ENCODE peak calls at places on chromosome 18, in ten cellular contexts. One of them, this sample, is unnamed.
A peak's percentile ranks its signal among the peaks of the same experiment; 100 is the strongest.

GRCh38 chr18:55343396-55344073 is 244.5 kb downstream of the TCF4 start:
- DNase-seq in stimulated activated naive CD8-positive, alpha-beta T cell treated with anti-CD3 and anti-CD28 coated beads, Interleukin-15, amount 100 ng/mL, for 72 hours: no peak
- DNase-seq in GM10248: no peak
- DNase-seq in GF-D8: peak; percentile 17
- DNase-seq in cardiac muscle cell: peak; percentile 54
- DNase-seq in cardiac septum: no peak
- DNase-seq in IMR-90: peak; percentile 64
- DNase-seq in DMS 273 treated with DMSO at 0.1 percent for 48 hours: no peak
- DNase-seq in foreskin fibroblast: peak; percentile 50
- DNase-seq in OCI-LY7: peak; percentile 26
- DNase-seq in this sample: no peak

GRCh38 chr18:79515944-79516351 is 120.2 kb downstream of the NFATC1 start:
- DNase-seq in GM10248: no peak
- DNase-seq in cardiac muscle cell: peak; percentile 31
- DNase-seq in OCI-LY7: peak; percentile 53
- DNase-seq in IMR-90: no peak
- DNase-seq in DMS 273 treated with DMSO at 0.1 percent for 48 hours: no peak
- DNase-seq in cardiac septum: peak; percentile 33
- DNase-seq in GF-D8: no peak
- DNase-seq in foreskin fibroblast: no peak
- DNase-seq in stimulated activated naive CD8-positive, alpha-beta T cell treated with anti-CD3 and anti-CD28 coated beads, Interleukin-15, amount 100 ng/mL, for 72 hours: no peak
- DNase-seq in this sample: no peak

GRCh38 chr18:79681484-79682387 is 2.1 kb downstream of the CTDP1 start:
- DNase-seq in OCI-LY7: no peak
- DNase-seq in GM10248: no peak
- DNase-seq in DMS 273 treated with DMSO at 0.1 percent for 48 hours: no peak
- DNase-seq in cardiac muscle cell: no peak
- DNase-seq in GF-D8: peak; percentile 63
- DNase-seq in foreskin fibroblast: no peak
- DNase-seq in cardiac septum: no peak
- DNase-seq in IMR-90: no peak
- DNase-seq in stimulated activated naive CD8-positive, alpha-beta T cell treated with anti-CD3 and anti-CD28 coated beads, Interleukin-15, amount 100 ng/mL, for 72 hours: peak; percentile 52
- DNase-seq in this sample: no peak

GRCh38 chr18:9612215-9612830 is 2.0 kb downstream of the PPP4R1 start:
- DNase-seq in cardiac muscle cell: peak; percentile 58
- DNase-seq in cardiac septum: no peak
- DNase-seq in GM10248: peak; percentile 39
- DNase-seq in GF-D8: peak; percentile 55
- DNase-seq in foreskin fibroblast: peak; percentile 68
- DNase-seq in IMR-90: peak; percentile 58
- DNase-seq in OCI-LY7: peak; percentile 72
- DNase-seq in stimulated activated naive CD8-positive, alpha-beta T cell treated with anti-CD3 and anti-CD28 coated beads, Interleukin-15, amount 100 ng/mL, for 72 hours: peak; percentile 23
- DNase-seq in DMS 273 treated with DMSO at 0.1 percent for 48 hours: peak; percentile 60
- DNase-seq in this sample: peak; percentile 65

GRCh38 chr18:8960740-8961657 is 141.5 kb upstream of the NDUFV2 start:
- DNase-seq in GF-D8: no peak
- DNase-seq in foreskin fibroblast: peak; percentile 88
- DNase-seq in IMR-90: peak; percentile 86
- DNase-seq in cardiac septum: no peak
- DNase-seq in stimulated activated naive CD8-positive, alpha-beta T cell treated with anti-CD3 and anti-CD28 coated beads, Interleukin-15, amount 100 ng/mL, for 72 hours: no peak
- DNase-seq in DMS 273 treated with DMSO at 0.1 percent for 48 hours: no peak
- DNase-seq in OCI-LY7: no peak
- DNase-seq in cardiac muscle cell: peak; percentile 53
- DNase-seq in GM10248: no peak
- DNase-seq in this sample: no peak

GRCh38 chr18:10437837-10438236 is 16.6 kb upstream of the APCDD1 start:
- DNase-seq in DMS 273 treated with DMSO at 0.1 percent for 48 hours: no peak
- DNase-seq in GM10248: no peak
- DNase-seq in cardiac septum: no peak
- DNase-seq in IMR-90: no peak
- DNase-seq in cardiac muscle cell: no peak
- DNase-seq in stimulated activated naive CD8-positive, alpha-beta T cell treated with anti-CD3 and anti-CD28 coated beads, Interleukin-15, amount 100 ng/mL, for 72 hours: no peak
- DNase-seq in GF-D8: no peak
- DNase-seq in OCI-LY7: no peak
- DNase-seq in foreskin fibroblast: no peak
- DNase-seq in this sample: peak; percentile 2

GRCh38 chr18:30280861-30281470 is 761.6 kb downstream of the DSC3 start:
- DNase-seq in GM10248: no peak
- DNase-seq in GF-D8: no peak
- DNase-seq in OCI-LY7: peak; percentile 23
- DNase-seq in cardiac muscle cell: peak; percentile 78
- DNase-seq in stimulated activated naive CD8-positive, alpha-beta T cell treated with anti-CD3 and anti-CD28 coated beads, Interleukin-15, amount 100 ng/mL, for 72 hours: no peak
- DNase-seq in foreskin fibroblast: peak; percentile 29
- DNase-seq in cardiac septum: no peak
- DNase-seq in DMS 273 treated with DMSO at 0.1 percent for 48 hours: no peak
- DNase-seq in IMR-90: peak; percentile 59
- DNase-seq in this sample: peak; percentile 32

GRCh38 chr18:76903386-76903785 is 81.0 kb downstream of the ZNF236 start:
- DNase-seq in GF-D8: no peak
- DNase-seq in DMS 273 treated with DMSO at 0.1 percent for 48 hours: no peak
- DNase-seq in stimulated activated naive CD8-positive, alpha-beta T cell treated with anti-CD3 and anti-CD28 coated beads, Interleukin-15, amount 100 ng/mL, for 72 hours: no peak
- DNase-seq in foreskin fibroblast: no peak
- DNase-seq in GM10248: no peak
- DNase-seq in cardiac muscle cell: peak; percentile 7
- DNase-seq in IMR-90: no peak
- DNase-seq in cardiac septum: no peak
- DNase-seq in OCI-LY7: no peak
- DNase-seq in this sample: no peak

GRCh38 chr18:40258298-40258697 is 1696.7 kb upstream of the PIK3C3 start:
- DNase-seq in GM10248: no peak
- DNase-seq in cardiac muscle cell: no peak
- DNase-seq in stimulated activated naive CD8-positive, alpha-beta T cell treated with anti-CD3 and anti-CD28 coated beads, Interleukin-15, amount 100 ng/mL, for 72 hours: no peak
- DNase-seq in cardiac septum: no peak
- DNase-seq in OCI-LY7: no peak
- DNase-seq in IMR-90: peak; percentile 40
- DNase-seq in DMS 273 treated with DMSO at 0.1 percent for 48 hours: no peak
- DNase-seq in foreskin fibroblast: peak; percentile 23
- DNase-seq in GF-D8: no peak
- DNase-seq in this sample: no peak

GRCh38 chr18:48292787-48293409 is 116.3 kb downstream of the ZBTB7C start:
- DNase-seq in DMS 273 treated with DMSO at 0.1 percent for 48 hours: no peak
- DNase-seq in GF-D8: peak; percentile 23
- DNase-seq in cardiac muscle cell: no peak
- DNase-seq in OCI-LY7: no peak
- DNase-seq in IMR-90: no peak
- DNase-seq in GM10248: no peak
- DNase-seq in foreskin fibroblast: no peak
- DNase-seq in stimulated activated naive CD8-positive, alpha-beta T cell treated with anti-CD3 and anti-CD28 coated beads, Interleukin-15, amount 100 ng/mL, for 72 hours: no peak
- DNase-seq in cardiac septum: peak; percentile 51
- DNase-seq in this sample: no peak

GRCh38 chr18:1691860-1692259 is 787.2 kb downstream of the ADCYAP1 start:
- DNase-seq in cardiac septum: no peak
- DNase-seq in stimulated activated naive CD8-positive, alpha-beta T cell treated with anti-CD3 and anti-CD28 coated beads, Interleukin-15, amount 100 ng/mL, for 72 hours: no peak
- DNase-seq in IMR-90: no peak
- DNase-seq in foreskin fibroblast: no peak
- DNase-seq in cardiac muscle cell: no peak
- DNase-seq in GF-D8: no peak
- DNase-seq in OCI-LY7: no peak
- DNase-seq in DMS 273 treated with DMSO at 0.1 percent for 48 hours: no peak
- DNase-seq in GM10248: no peak
- DNase-seq in this sample: no peak

GRCh38 chr18:45837283-45838070 is 12.0 kb downstream of the SIGLEC15 start:
- DNase-seq in cardiac septum: no peak
- DNase-seq in stimulated activated naive CD8-positive, alpha-beta T cell treated with anti-CD3 and anti-CD28 coated beads, Interleukin-15, amount 100 ng/mL, for 72 hours: peak; percentile 55
- DNase-seq in OCI-LY7: no peak
- DNase-seq in foreskin fibroblast: peak; percentile 84
- DNase-seq in GF-D8: no peak
- DNase-seq in IMR-90: no peak
- DNase-seq in GM10248: no peak
- DNase-seq in DMS 273 treated with DMSO at 0.1 percent for 48 hours: no peak
- DNase-seq in cardiac muscle cell: peak; percentile 64
- DNase-seq in this sample: peak; percentile 35

GRCh38 chr18:5424903-5425302 is 118.9 kb downstream of the EPB41L3 start:
- DNase-seq in OCI-LY7: peak; percentile 62
- DNase-seq in stimulated activated naive CD8-positive, alpha-beta T cell treated with anti-CD3 and anti-CD28 coated beads, Interleukin-15, amount 100 ng/mL, for 72 hours: no peak
- DNase-seq in cardiac muscle cell: peak; percentile 61
- DNase-seq in DMS 273 treated with DMSO at 0.1 percent for 48 hours: no peak
- DNase-seq in cardiac septum: no peak
- DNase-seq in GF-D8: no peak
- DNase-seq in IMR-90: peak; percentile 65
- DNase-seq in foreskin fibroblast: peak; percentile 46
- DNase-seq in GM10248: no peak
- DNase-seq in this sample: peak; percentile 27

GRCh38 chr18:75141734-75142133 is 67.2 kb downstream of the PTGR3 start:
- DNase-seq in stimulated activated naive CD8-positive, alpha-beta T cell treated with anti-CD3 and anti-CD28 coated beads, Interleukin-15, amount 100 ng/mL, for 72 hours: no peak
- DNase-seq in GF-D8: no peak
- DNase-seq in OCI-LY7: no peak
- DNase-seq in cardiac muscle cell: no peak
- DNase-seq in IMR-90: no peak
- DNase-seq in foreskin fibroblast: no peak
- DNase-seq in DMS 273 treated with DMSO at 0.1 percent for 48 hours: no peak
- DNase-seq in cardiac septum: peak; percentile 62
- DNase-seq in GM10248: no peak
- DNase-seq in this sample: no peak

GRCh38 chr18:49963217-49963616 is 149.9 kb upstream of the ACAA2 start:
- DNase-seq in DMS 273 treated with DMSO at 0.1 percent for 48 hours: no peak
- DNase-seq in OCI-LY7: no peak
- DNase-seq in GF-D8: no peak
- DNase-seq in stimulated activated naive CD8-positive, alpha-beta T cell treated with anti-CD3 and anti-CD28 coated beads, Interleukin-15, amount 100 ng/mL, for 72 hours: no peak
- DNase-seq in IMR-90: no peak
- DNase-seq in GM10248: no peak
- DNase-seq in cardiac septum: no peak
- DNase-seq in cardiac muscle cell: no peak
- DNase-seq in foreskin fibroblast: no peak
- DNase-seq in this sample: no peak

GRCh38 chr18:43542016-43542415 is 264.7 kb upstream of the SYT4 start:
- DNase-seq in stimulated activated naive CD8-positive, alpha-beta T cell treated with anti-CD3 and anti-CD28 coated beads, Interleukin-15, amount 100 ng/mL, for 72 hours: no peak
- DNase-seq in GM10248: no peak
- DNase-seq in foreskin fibroblast: no peak
- DNase-seq in GF-D8: no peak
- DNase-seq in DMS 273 treated with DMSO at 0.1 percent for 48 hours: no peak
- DNase-seq in IMR-90: no peak
- DNase-seq in OCI-LY7: no peak
- DNase-seq in cardiac septum: no peak
- DNase-seq in cardiac muscle cell: no peak
- DNase-seq in this sample: no peak

GRCh38 chr18:44392933-44393332 is 287.8 kb upstream of the SETBP1 start:
- DNase-seq in GM10248: no peak
- DNase-seq in stimulated activated naive CD8-positive, alpha-beta T cell treated with anti-CD3 and anti-CD28 coated beads, Interleukin-15, amount 100 ng/mL, for 72 hours: no peak
- DNase-seq in cardiac septum: no peak
- DNase-seq in GF-D8: no peak
- DNase-seq in foreskin fibroblast: no peak
- DNase-seq in IMR-90: no peak
- DNase-seq in cardiac muscle cell: no peak
- DNase-seq in DMS 273 treated with DMSO at 0.1 percent for 48 hours: no peak
- DNase-seq in OCI-LY7: no peak
- DNase-seq in this sample: no peak

GRCh38 chr18:70036771-70037452 is 89.2 kb upstream of the CD226 start:
- DNase-seq in foreskin fibroblast: no peak
- DNase-seq in cardiac septum: no peak
- DNase-seq in GM10248: peak; percentile 63
- DNase-seq in stimulated activated naive CD8-positive, alpha-beta T cell treated with anti-CD3 and anti-CD28 coated beads, Interleukin-15, amount 100 ng/mL, for 72 hours: no peak
- DNase-seq in OCI-LY7: peak; percentile 64
- DNase-seq in GF-D8: no peak
- DNase-seq in IMR-90: no peak
- DNase-seq in DMS 273 treated with DMSO at 0.1 percent for 48 hours: no peak
- DNase-seq in cardiac muscle cell: no peak
- DNase-seq in this sample: no peak

GRCh38 chr18:12946549-12947354 is 1.1 kb upstream of the SEH1L start:
- DNase-seq in stimulated activated naive CD8-positive, alpha-beta T cell treated with anti-CD3 and anti-CD28 coated beads, Interleukin-15, amount 100 ng/mL, for 72 hours: no peak
- DNase-seq in GM10248: no peak
- DNase-seq in cardiac muscle cell: peak; percentile 98
- DNase-seq in GF-D8: peak; percentile 57
- DNase-seq in OCI-LY7: peak; percentile 35
- DNase-seq in DMS 273 treated with DMSO at 0.1 percent for 48 hours: peak; percentile 67
- DNase-seq in foreskin fibroblast: peak; percentile 93
- DNase-seq in cardiac septum: peak; percentile 80
- DNase-seq in IMR-90: peak; percentile 89
- DNase-seq in this sample: peak; percentile 51

GRCh38 chr18:77557030-77557429 is 307.4 kb downstream of the GALR1 start:
- DNase-seq in DMS 273 treated with DMSO at 0.1 percent for 48 hours: no peak
- DNase-seq in OCI-LY7: no peak
- DNase-seq in cardiac muscle cell: peak; percentile 2
- DNase-seq in foreskin fibroblast: peak; percentile 1
- DNase-seq in cardiac septum: no peak
- DNase-seq in GM10248: no peak
- DNase-seq in stimulated activated naive CD8-positive, alpha-beta T cell treated with anti-CD3 and anti-CD28 coated beads, Interleukin-15, amount 100 ng/mL, for 72 hours: no peak
- DNase-seq in GF-D8: no peak
- DNase-seq in IMR-90: no peak
- DNase-seq in this sample: no peak

GRCh38 chr18:3367491-3368091 is 82.4 kb upstream of the TGIF1 start:
- DNase-seq in DMS 273 treated with DMSO at 0.1 percent for 48 hours: no peak
- DNase-seq in GF-D8: no peak
- DNase-seq in OCI-LY7: no peak
- DNase-seq in cardiac muscle cell: peak; percentile 84
- DNase-seq in cardiac septum: no peak
- DNase-seq in foreskin fibroblast: peak; percentile 8
- DNase-seq in GM10248: no peak
- DNase-seq in stimulated activated naive CD8-positive, alpha-beta T cell treated with anti-CD3 and anti-CD28 coated beads, Interleukin-15, amount 100 ng/mL, for 72 hours: no peak
- DNase-seq in IMR-90: peak; percentile 7
- DNase-seq in this sample: no peak

GRCh38 chr18:49560277-49561126 is 1.4 kb upstream of the LIPG start:
- DNase-seq in GF-D8: no peak
- DNase-seq in OCI-LY7: no peak
- DNase-seq in cardiac muscle cell: peak; percentile 27
- DNase-seq in foreskin fibroblast: peak; percentile 56
- DNase-seq in GM10248: no peak
- DNase-seq in DMS 273 treated with DMSO at 0.1 percent for 48 hours: no peak
- DNase-seq in cardiac septum: no peak
- DNase-seq in IMR-90: no peak
- DNase-seq in stimulated activated naive CD8-positive, alpha-beta T cell treated with anti-CD3 and anti-CD28 coated beads, Interleukin-15, amount 100 ng/mL, for 72 hours: no peak
- DNase-seq in this sample: peak; percentile 39

GRCh38 chr18:35808796-35809195 is 163.7 kb upstream of the RMP24 start:
- DNase-seq in IMR-90: no peak
- DNase-seq in GM10248: no peak
- DNase-seq in cardiac muscle cell: no peak
- DNase-seq in foreskin fibroblast: no peak
- DNase-seq in cardiac septum: no peak
- DNase-seq in stimulated activated naive CD8-positive, alpha-beta T cell treated with anti-CD3 and anti-CD28 coated beads, Interleukin-15, amount 100 ng/mL, for 72 hours: no peak
- DNase-seq in OCI-LY7: no peak
- DNase-seq in DMS 273 treated with DMSO at 0.1 percent for 48 hours: no peak
- DNase-seq in GF-D8: peak; percentile 57
- DNase-seq in this sample: no peak

This sample was measured in NCI-H748 treated with DMSO at 0.1 percent for 48 hours.